ENCODE peak calls at places on chromosomes 4 and X, in seven cellular contexts. V is kidney, A is right lobe of liver, G is SK-N-SH, N is ovary, U is fibroblast of lung, T is heart left ventricle. F is an unnamed sample. For H3K9me3, the result is how much of the 10 kb centered on the place peaks cover.

GRCh38 chr4:71593306-71593705 is 190.6 kb downstream of the GC start:
- DNase-seq in U (no peak), V (no peak), G (no peak), A (no peak), T (no peak), N (no peak), F (no peak)

GRCh38 chr4:152309418-152309817 is 226.5 kb downstream of the FBXW7 start:
- DNase-seq in T (no peak), V (no peak), A (no peak), N (no peak), U (no peak), G (peak), F (no peak)

GRCh38 chrX:140050906-140051305 is 85.6 kb upstream of the CXorf66 start:
- DNase-seq in T (no peak), U (peak), G (no peak), N (no peak), V (no peak), A (no peak), F (no peak)

GRCh38 chr4:184389978-184390518 is 84.3 kb downstream of the IRF2 start:
- DNase-seq in U (no peak), V (no peak), G (no peak), A (no peak), T (no peak), N (no peak), F (no peak)

GRCh38 chrX:101078716-101079115 is at the start of gene TMEM35A:
- DNase-seq in A (no peak), G (peak), U (peak), N (no peak), T (no peak), V (no peak), F (peak)

GRCh38 chrX:150736478-150736877 is 43.3 kb downstream of the MTMR1 start:
- DNase-seq in G (no peak), V (no peak), N (no peak), A (no peak), T (no peak), U (no peak), F (no peak)

GRCh38 chr4:157363366-157363765 is 142.8 kb downstream of the GRIA2 start:
- DNase-seq in A (no peak), T (no peak), U (no peak), V (no peak), G (no peak), N (no peak), F (no peak)

GRCh38 chrX:137926090-137926489 is 360.2 kb downstream of the ZIC3 start:
- DNase-seq in A (no peak), U (no peak), N (no peak), G (peak), V (no peak), T (no peak), F (no peak)

GRCh38 chrX:46444011-46444410 is 101.2 kb downstream of the ZNF674 start:
- DNase-seq in V (no peak), U (peak), T (no peak), A (no peak), N (no peak), G (no peak), F (no peak)

GRCh38 chr4:69057620-69058409 is 38.5 kb upstream of the UGT2B7 start:
- DNase-seq in N (no peak), T (no peak), A (no peak), G (no peak), V (no peak), U (peak), F (no peak)

GRCh38 chr4:134019657-134020056 is 181.9 kb downstream of the PABPC4L start:
- DNase-seq in T (no peak), A (no peak), U (peak), V (no peak), N (no peak), G (no peak), F (no peak)

GRCh38 chr4:7398104-7398423 is 36.7 kb downstream of the PSAPL1 start:
- DNase-seq in U (peak), T (peak), N (peak), G (peak), V (no peak), A (no peak), F (peak)

GRCh38 chrX:155334486-155335316 is at the start of gene CLIC2:
- DNase-seq in U (peak), G (no peak), T (peak), N (no peak), V (no peak), A (no peak), F (no peak)

GRCh38 chrX:117990438-117990837 is 126.2 kb downstream of the KLHL13 start:
- DNase-seq in N (no peak), G (no peak), V (no peak), U (peak), A (no peak), T (no peak), F (no peak)

GRCh38 chrX:54043696-54044125 is 562 bp downstream of the PHF8 start:
- DNase-seq in T (peak), G (peak), V (no peak), A (no peak), N (no peak), U (peak), F (peak)

GRCh38 chr4:67885727-67886126 is 1.9 kb upstream of the TMPRSS11D start:
- DNase-seq in T (no peak), U (peak), G (no peak), N (no peak), A (no peak), V (no peak), F (no peak)

GRCh38 chr4:53116959-53117358 is 248.9 kb downstream of the SCFD2 start:
- DNase-seq in U (peak), A (no peak), V (no peak), G (no peak), N (no peak), T (no peak), F (no peak)

GRCh38 chrX:69503228-69503834 is 795 bp upstream of the NALF2 start:
- DNase-seq in V (no peak), A (no peak), G (peak), T (no peak), U (no peak), N (no peak), F (peak)

GRCh38 chrX:69133561-69134542 is 31.4 kb downstream of the PJA1 start:
- DNase-seq in V (peak), T (no peak), G (peak), U (peak), A (no peak), N (no peak), F (peak)

GRCh38 chr4:2142630-2143427 is 83.7 kb downstream of the NAT8L start:
- DNase-seq in N (no peak), V (no peak), G (no peak), U (peak), T (no peak), A (no peak), F (no peak)

GRCh38 chr4:13860126-13860525 is 232.6 kb upstream of the BOD1L1 start:
- DNase-seq in U (no peak), N (no peak), T (no peak), G (peak), V (no peak), A (no peak), F (no peak)

GRCh38 chrX:53186363-53186762 is 38.6 kb downstream of the KDM5C start:
- DNase-seq in T (no peak), G (no peak), N (no peak), U (peak), A (no peak), V (no peak), F (no peak)

GRCh38 chr4:107989162-107989536 is 540 bp upstream of the HADH start:
- DNase-seq in T (no peak), A (no peak), U (no peak), N (no peak), G (no peak), V (no peak), F (no peak)

GRCh38 chr4:8742546-8742945 is 129.1 kb downstream of the HMX1 start:
- DNase-seq in A (no peak), V (no peak), G (no peak), N (no peak), T (no peak), U (no peak), F (no peak)

GRCh38 chrX:8025705-8026104 is 98.5 kb upstream of the PNPLA4 start:
- DNase-seq in V (no peak), G (no peak), T (no peak), U (no peak), A (no peak), N (no peak), F (no peak)

GRCh38 chrX:70979136-70979762 is 48.4 kb upstream of the SLC7A3 start:
- DNase-seq in N (no peak), U (peak), T (no peak), G (peak), V (no peak), A (no peak), F (no peak)

GRCh38 chrX:103061486-103061885 is 2.5 kb downstream of the BEX1 start:
- DNase-seq in V (no peak), A (no peak), G (no peak), T (no peak), N (no peak), U (no peak), F (no peak)

GRCh38 chr4:54234497-54235205 is 5.6 kb downstream of the PDGFRA start:
- DNase-seq in V (no peak), A (no peak), G (peak), T (no peak), U (no peak), N (no peak), F (no peak)

DNA sequence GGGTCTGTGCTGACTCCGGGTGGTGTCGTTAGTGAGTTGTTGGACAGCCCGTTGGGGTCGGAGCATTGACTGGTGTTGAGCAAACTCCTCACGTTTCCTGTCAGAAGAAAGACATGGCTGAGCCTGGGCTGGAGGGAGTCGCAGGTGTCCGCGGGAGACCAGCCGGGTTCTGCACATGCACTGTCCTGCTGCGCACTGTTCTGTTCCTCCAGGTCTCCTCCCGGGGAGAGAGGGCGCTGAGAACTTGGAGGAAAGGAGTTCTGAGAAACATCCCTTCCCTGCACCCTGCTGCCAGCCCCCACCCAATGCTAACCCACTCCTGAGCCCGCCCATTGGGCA is 1.1 kb downstream of the ZNF141 start:
- DNase-seq in T (no peak), A (no peak), U (no peak), G (no peak), V (no peak), N (no peak), F (peak)
- H3K9me3 ChIP-seq in T (under half), A (under half), U (under half), G (under half), V (under half), N (under half), F (under half)

GRCh38 chr4:622071-622995 is 3.0 kb upstream of the PDE6B start:
- DNase-seq in A (peak), G (no peak), V (peak), N (peak), T (no peak), U (no peak), F (no peak)

GRCh38 chr4:624705-625590 is at the start of gene PDE6B:
- DNase-seq in U (no peak), N (no peak), G (no peak), A (peak), V (peak), T (no peak), F (peak)

GRCh38 chr4:621296-622070 is 3.9 kb upstream of the PDE6B start:
- DNase-seq in G (no peak), A (no peak), V (no peak), T (no peak), U (no peak), N (peak), F (no peak)

GRCh38 chr4:623914-624626 is 1.3 kb upstream of the PDE6B start:
- DNase-seq in A (peak), V (no peak), T (no peak), N (no peak), G (no peak), U (no peak), F (no peak)

DNA sequence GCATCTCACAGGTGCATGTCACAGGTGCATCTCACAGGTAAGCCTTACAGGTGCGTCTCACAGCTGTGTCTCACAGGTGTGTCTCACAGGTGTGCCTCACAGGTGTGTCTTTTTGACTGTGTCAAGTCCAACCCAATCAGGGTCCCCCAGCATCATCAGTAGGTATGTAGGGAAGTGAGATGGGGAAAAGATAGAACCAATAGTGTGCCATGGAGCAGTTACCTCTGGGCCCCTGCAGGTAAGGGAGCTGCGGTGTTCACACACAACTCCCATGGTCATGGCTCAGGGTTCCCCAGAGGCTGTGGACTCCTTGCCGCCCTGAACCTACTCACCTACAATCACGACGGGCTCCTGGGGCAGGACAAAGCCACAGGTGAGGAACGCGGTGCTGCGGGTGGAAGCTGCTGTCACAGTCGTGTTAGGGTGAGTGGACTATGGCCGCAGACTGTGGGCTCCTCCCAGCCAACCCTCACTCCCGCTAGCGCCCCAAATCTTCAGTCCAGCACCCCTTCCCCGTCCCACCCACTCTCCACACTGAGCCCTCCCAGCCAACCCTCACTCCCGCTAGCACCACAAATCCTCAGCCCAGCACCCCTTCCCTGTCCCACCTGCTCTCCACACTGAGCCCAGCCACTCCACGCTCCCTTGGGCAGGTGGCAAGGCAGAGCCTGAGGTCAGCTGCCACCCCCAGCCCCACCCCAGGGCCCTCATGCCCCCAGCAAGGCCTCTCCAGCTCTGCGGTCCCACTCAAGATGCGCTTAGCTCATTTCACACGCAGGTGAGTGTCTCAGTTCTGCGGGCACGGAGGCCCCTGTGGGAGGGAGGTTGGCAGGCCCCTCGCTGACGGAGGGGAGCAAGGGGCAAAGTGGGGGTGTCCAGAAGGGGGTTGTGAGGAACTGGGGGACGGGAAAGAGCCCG is 2.1 kb upstream of the PDE6B start:
- DNase-seq in V (peak), G (no peak), T (no peak), A (peak), U (no peak), N (peak), F (no peak)
- H3K9me3 ChIP-seq in V (under half), G (under half), T (under half), A (under half), U (under half), N (under half), F (under half)

GRCh38 chrX:143340190-143340589 is 177.1 kb downstream of the SPANXN3 start:
- DNase-seq in T (no peak), V (no peak), G (peak), A (no peak), U (no peak), N (no peak), F (no peak)
- H3K9me3 ChIP-seq in T (under half), V (under half), G (under half), A (under half), U (under half), N (under half), F (under half)

DNA sequence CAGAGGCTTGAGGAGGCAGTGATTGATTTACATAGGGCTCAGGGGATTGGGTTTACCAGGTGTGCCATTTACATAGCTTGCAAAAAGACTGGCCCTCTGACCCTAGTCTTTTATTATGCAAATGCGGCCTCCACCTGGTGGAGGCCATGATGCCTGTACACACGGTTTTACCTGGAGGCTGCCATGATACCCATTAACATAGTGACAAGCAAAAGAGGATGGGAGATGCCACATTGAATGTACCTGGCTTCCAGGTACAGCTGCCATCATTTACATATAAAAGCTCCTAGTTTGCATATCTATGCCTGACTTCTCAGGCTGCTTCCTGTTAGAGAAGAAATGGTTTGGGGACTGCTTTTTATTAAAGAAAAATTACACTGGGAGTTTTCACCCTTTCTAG is 72.0 kb downstream of the NEXMIF start:
- DNase-seq in V (no peak), G (no peak), N (no peak), T (no peak), U (no peak), A (no peak), F (no peak)
- H3K9me3 ChIP-seq in V (under half), G (under half), N (under half), T (half or more), U (under half), A (under half), F (under half)

DNA sequence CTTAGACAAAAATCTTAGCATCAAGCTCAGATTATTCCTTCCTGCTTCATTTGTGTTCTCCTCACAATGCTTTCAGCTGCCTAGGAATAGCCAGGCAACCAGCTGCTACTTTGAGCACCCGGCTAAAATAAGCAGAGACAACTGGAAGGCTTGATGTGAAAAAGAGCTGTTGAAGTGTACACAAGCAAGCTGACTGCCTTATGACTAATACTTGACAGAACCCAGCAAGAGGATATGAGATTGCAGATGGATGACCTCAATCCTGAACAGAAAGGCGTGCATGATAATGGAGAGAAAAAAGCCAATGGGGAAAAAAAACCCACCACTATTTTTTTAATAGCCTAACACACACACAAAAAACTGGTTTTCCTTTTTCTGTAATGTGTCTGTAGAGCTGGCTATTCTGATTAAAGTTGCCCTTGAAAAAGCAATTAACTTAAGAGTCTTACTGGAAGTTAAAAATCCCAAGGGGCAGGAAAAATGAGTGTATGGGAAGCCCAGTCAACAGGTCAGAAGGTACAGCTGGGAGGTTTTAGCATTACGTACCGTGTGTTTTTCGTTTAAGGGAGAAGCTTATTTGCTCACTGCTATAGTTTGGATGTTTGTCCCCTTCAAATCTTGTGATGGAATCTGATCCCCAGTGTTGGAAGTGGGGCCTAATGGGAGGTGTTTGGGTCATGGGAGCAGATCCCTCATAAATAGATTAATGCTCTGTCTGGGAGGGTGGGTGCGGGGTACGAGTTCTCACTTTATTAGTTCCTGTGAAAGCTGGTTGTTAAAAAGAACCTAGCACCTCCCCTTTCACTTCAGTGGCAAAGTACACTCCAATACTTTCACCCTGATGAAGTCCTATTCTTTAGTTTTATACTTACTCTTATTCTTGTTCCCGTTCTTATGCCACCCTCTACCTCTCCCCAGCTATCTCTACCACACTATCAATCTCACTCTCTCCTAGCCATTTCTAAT is 37.1 kb upstream of the HERC6 start:
- DNase-seq in T (peak), N (peak), G (no peak), U (peak), V (no peak), A (no peak), F (no peak)
- H3K9me3 ChIP-seq in T (under half), N (under half), G (under half), U (under half), V (under half), A (under half), F (under half)

GRCh38 chr4:110637408-110638131 is 14.7 kb upstream of the PITX2 start:
- DNase-seq in A (no peak), V (no peak), G (no peak), T (no peak), U (no peak), N (no peak), F (no peak)
- H3K9me3 ChIP-seq in A (under half), V (under half), G (under half), T (under half), U (under half), N (under half), F (under half)

GRCh38 chrX:48726596-48726995 is 30.1 kb downstream of the SUV39H1 start:
- DNase-seq in A (no peak), T (no peak), V (no peak), U (no peak), G (no peak), N (no peak), F (no peak)
- H3K9me3 ChIP-seq in A (under half), T (under half), V (under half), U (under half), G (under half), N (under half), F (under half)

GRCh38 chr4:81751531-81752291 is 280.0 kb upstream of the RASGEF1B start:
- DNase-seq in G (no peak), U (no peak), V (no peak), A (no peak), T (no peak), N (no peak), F (no peak)
- H3K9me3 ChIP-seq in G (under half), U (under half), V (under half), A (under half), T (under half), N (under half), F (under half)

GRCh38 chrX:130828641-130829040 is 74.4 kb downstream of the ENOX2 start:
- DNase-seq in G (no peak), A (no peak), T (no peak), V (no peak), U (no peak), N (no peak), F (no peak)
- H3K9me3 ChIP-seq in G (under half), A (under half), T (under half), V (under half), U (under half), N (under half), F (under half)